ENCODE peak calls at places on chromosomes 7 and 10, in ten cellular contexts. X is GM12865; K is progenitor cell of endocrine pancreas; T is OCI-LY7; S is epithelial cell of esophagus; Y is H7; L is heart right ventricle; V is naive thymus-derived CD8-positive, alpha-beta T cell; I is foreskin keratinocyte; G is dorsolateral prefrontal cortex. C is an unnamed sample.

GRCh38 chr10:100744136-100744979 is 1.0 kb upstream of the PAX2 start:
- DNase-seq in X (peak), K (no peak), T (no peak), S (no peak), Y (peak), L (no peak), V (no peak), I (no peak), G (no peak), C (no peak)

GRCh38 chr7:106901870-106902441 is 36.9 kb downstream of the PIK3CG start:
- DNase-seq in X (no peak), K (no peak), T (no peak), S (no peak), Y (no peak), L (no peak), V (no peak), I (no peak), G (no peak), C (no peak)

GRCh38 chr10:73774637-73775036 is 7.2 kb upstream of the CHCHD1 start:
- DNase-seq in X (peak), K (no peak), T (peak), S (peak), Y (no peak), L (no peak), V (peak), I (no peak), G (no peak), C (no peak)

GRCh38 chr10:46283945-46284285 is 2.9 kb upstream of the ANTXRL start:
- DNase-seq in X (no peak), K (no peak), T (no peak), S (no peak), Y (no peak), L (no peak), V (no peak), I (no peak), G (no peak), C (no peak)

GRCh38 chr7:98303906-98304305 is 22.4 kb downstream of the BRI3 start:
- DNase-seq in X (no peak), K (no peak), T (no peak), S (no peak), Y (peak), L (no peak), V (no peak), I (no peak), G (no peak), C (no peak)

GRCh38 chr7:33054261-33054964 is 8.2 kb downstream of the NT5C3A start:
- DNase-seq in X (no peak), K (no peak), T (no peak), S (peak), Y (no peak), L (no peak), V (no peak), I (no peak), G (no peak), C (no peak)

GRCh38 chr10:30434273-30435067 is 486 bp downstream of the MAP3K8 start:
- DNase-seq in X (peak), K (peak), T (peak), S (peak), Y (peak), L (peak), V (peak), I (no peak), G (peak), C (no peak)

GRCh38 chr10:132096223-132096622 is 30.5 kb downstream of the JAKMIP3 start:
- DNase-seq in X (no peak), K (no peak), T (no peak), S (peak), Y (peak), L (no peak), V (no peak), I (peak), G (no peak), C (no peak)

GRCh38 chr10:48451969-48452878 is 145.7 kb downstream of the MAPK8 start:
- DNase-seq in X (no peak), K (no peak), T (no peak), S (no peak), Y (peak), L (no peak), V (no peak), I (no peak), G (no peak), C (no peak)

GRCh38 chr10:32346551-32347362 is at the start of gene EPC1:
- DNase-seq in X (peak), K (peak), T (peak), S (peak), Y (peak), L (peak), V (peak), I (peak), G (peak), C (peak)

GRCh38 chr10:129788211-129788610 is 175.9 kb downstream of the EBF3 start:
- DNase-seq in X (no peak), K (no peak), T (no peak), S (no peak), Y (no peak), L (no peak), V (no peak), I (no peak), G (no peak), C (no peak)

GRCh38 chr7:124856299-124856888 is 73.2 kb downstream of the POT1 start:
- DNase-seq in X (peak), K (no peak), T (peak), S (peak), Y (peak), L (no peak), V (peak), I (peak), G (no peak), C (no peak)

GRCh38 chr10:48582970-48583369 is 21.9 kb downstream of the ARHGAP22 start:
- DNase-seq in X (no peak), K (no peak), T (no peak), S (no peak), Y (no peak), L (no peak), V (no peak), I (no peak), G (peak), C (no peak)

GRCh38 chr7:157738064-157738460 is 401.3 kb downstream of the DNAJB6 start:
- DNase-seq in X (no peak), K (peak), T (no peak), S (no peak), Y (peak), L (no peak), V (no peak), I (no peak), G (no peak), C (no peak)

GRCh38 chr10:93030409-93030808 is 30.2 kb upstream of the CYP26C1 start:
- DNase-seq in X (no peak), K (no peak), T (no peak), S (peak), Y (no peak), L (no peak), V (no peak), I (peak), G (no peak), C (no peak)

GRCh38 chr7:31370610-31371009 is 30.1 kb upstream of the NEUROD6 start:
- DNase-seq in X (no peak), K (no peak), T (no peak), S (no peak), Y (no peak), L (no peak), V (no peak), I (no peak), G (peak), C (no peak)

GRCh38 chr10:75655791-75656451 is 224.5 kb downstream of the LRMDA start:
- DNase-seq in X (no peak), K (no peak), T (no peak), S (no peak), Y (no peak), L (peak), V (no peak), I (no peak), G (no peak), C (no peak)

GRCh38 chr7:79008786-79009185 is 444.7 kb downstream of the MAGI2 start:
- DNase-seq in X (no peak), K (no peak), T (no peak), S (no peak), Y (no peak), L (no peak), V (no peak), I (no peak), G (no peak), C (no peak)

GRCh38 chr10:22679608-22680007 is 34.8 kb downstream of the PIP4K2A start:
- DNase-seq in X (no peak), K (no peak), T (no peak), S (no peak), Y (no peak), L (no peak), V (peak), I (no peak), G (no peak), C (no peak)

GRCh38 chr7:91050677-91051076 is 213.6 kb upstream of the FZD1 start:
- DNase-seq in X (peak), K (no peak), T (no peak), S (no peak), Y (no peak), L (no peak), V (no peak), I (no peak), G (no peak), C (no peak)

GRCh38 chr7:39969431-39969830 is 19.4 kb downstream of the CDK13 start:
- DNase-seq in X (no peak), K (no peak), T (no peak), S (no peak), Y (no peak), L (no peak), V (no peak), I (peak), G (no peak), C (no peak)

GRCh38 chr7:70307544-70308106 is 709.4 kb downstream of the AUTS2 start:
- DNase-seq in X (no peak), K (no peak), T (no peak), S (no peak), Y (no peak), L (no peak), V (peak), I (no peak), G (no peak), C (no peak)

GRCh38 chr10:95440756-95441546 is 120.2 kb downstream of the SORBS1 start:
- DNase-seq in X (peak), K (no peak), T (no peak), S (no peak), Y (no peak), L (no peak), V (no peak), I (no peak), G (no peak), C (no peak)

GRCh38 chr7:21733837-21734236 is 191.0 kb downstream of the DNAH11 start:
- DNase-seq in X (no peak), K (no peak), T (no peak), S (no peak), Y (no peak), L (no peak), V (no peak), I (no peak), G (no peak), C (no peak)

GRCh38 chr10:93913706-93914105 is 19.9 kb downstream of the SLC35G1 start:
- DNase-seq in X (no peak), K (no peak), T (no peak), S (no peak), Y (no peak), L (no peak), V (no peak), I (no peak), G (no peak), C (no peak)

GRCh38 chr10:119535837-119536507 is 6.5 kb downstream of the RGS10 start:
- DNase-seq in X (no peak), K (no peak), T (no peak), S (no peak), Y (no peak), L (no peak), V (no peak), I (no peak), G (no peak), C (no peak)

GRCh38 chr7:131859162-131859821 is 302.9 kb upstream of the PODXL start:
- DNase-seq in X (peak), K (peak), T (peak), S (peak), Y (peak), L (peak), V (peak), I (peak), G (peak), C (peak)

GRCh38 chr10:63720072-63720537 is 198.9 kb downstream of the REEP3 start:
- DNase-seq in X (peak), K (no peak), T (peak), S (peak), Y (peak), L (peak), V (peak), I (peak), G (peak), C (no peak)

GRCh38 chr10:131726967-131727366 is 173.8 kb upstream of the PPP2R2D start:
- DNase-seq in X (no peak), K (no peak), T (no peak), S (no peak), Y (peak), L (no peak), V (no peak), I (no peak), G (no peak), C (no peak)

GRCh38 chr10:52778511-52779392 is 6.2 kb upstream of the MBL2 start:
- DNase-seq in X (peak), K (no peak), T (peak), S (peak), Y (peak), L (no peak), V (no peak), I (no peak), G (peak), C (peak)

GRCh38 chr7:140145709-140146108 is 31.1 kb downstream of the KDM7A start:
- DNase-seq in X (no peak), K (no peak), T (no peak), S (no peak), Y (no peak), L (no peak), V (no peak), I (no peak), G (no peak), C (no peak)